ENCODE peak calls at places on chromosomes 4 and X, in four cellular contexts. G is AG04449; Q is progenitor cell of endocrine pancreas; Z is stimulated activated CD8-positive, alpha-beta memory T cell treated with anti-CD3 and anti-CD28 coated beads, Interleukin-7, amount 100 ng/mL, for 1 hour. F is an unnamed sample.

GRCh38 chr4:93994175-93994994 is 165.8 kb downstream of the ATOH1 start:
- DNase-seq in G (no peak), Z (no peak), Q (no peak), F (no peak)

GRCh38 chrX:11770320-11770719 is 12.3 kb downstream of the MSL3 start:
- DNase-seq in Q (no peak), G (no peak), Z (no peak), F (no peak)

GRCh38 chr4:13476915-13477314 is 7.2 kb downstream of the RAB28 start:
- DNase-seq in Z (no peak), G (peak), Q (no peak), F (no peak)

GRCh38 chr4:18847276-18847890 is 825.8 kb upstream of the LCORL start:
- DNase-seq in Q (no peak), Z (no peak), G (no peak), F (no peak)

GRCh38 chrX:97672138-97672537 is 788.4 kb downstream of the RPA4 start:
- DNase-seq in Z (no peak), Q (no peak), G (no peak), F (no peak)

GRCh38 chrX:48974033-48974432 is 2.4 kb upstream of the KCND1 start:
- DNase-seq in Z (no peak), Q (no peak), G (no peak), F (no peak)

GRCh38 chrX:140664939-140665338 is 44.6 kb upstream of the LINC00632 start:
- DNase-seq in Q (no peak), Z (no peak), G (no peak), F (no peak)

GRCh38 chr4:58940167-58940566 is 1830.0 kb upstream of the IGFBP7 start:
- DNase-seq in Q (no peak), G (no peak), Z (no peak), F (no peak)

GRCh38 chr4:66252291-66252690 is 582.0 kb upstream of the EPHA5 start:
- DNase-seq in G (no peak), Q (no peak), Z (no peak), F (no peak)

GRCh38 chr4:5474756-5475155 is 233.6 kb downstream of the EVC2 start:
- DNase-seq in G (peak), Q (no peak), Z (no peak), F (no peak)

GRCh38 chr4:78336093-78336943 is 215.3 kb upstream of the ANXA3 start:
- DNase-seq in Z (no peak), Q (no peak), G (no peak), F (no peak)

GRCh38 chr4:68342139-68342538 is 7.8 kb downstream of the YTHDC1 start:
- DNase-seq in Q (no peak), G (no peak), Z (no peak), F (no peak)

GRCh38 chr4:8909548-8909947 is 37.9 kb upstream of the HMX1 start:
- DNase-seq in Q (no peak), Z (no peak), G (no peak), F (no peak)

GRCh38 chrX:136684120-136684519 is 36.2 kb downstream of the CD40LG start:
- DNase-seq in Z (no peak), Q (no peak), G (no peak), F (no peak)

GRCh38 chrX:112646651-112647050 is 33.1 kb downstream of the LHFPL1 start:
- DNase-seq in Q (no peak), Z (no peak), G (no peak), F (no peak)

GRCh38 chr4:78477276-78477675 is 74.3 kb upstream of the ANXA3 start:
- DNase-seq in Z (no peak), Q (no peak), G (peak), F (no peak)

GRCh38 chr4:23278845-23279244 is 586.1 kb downstream of the GBA3 start:
- DNase-seq in Z (no peak), G (no peak), Q (no peak), F (no peak)

GRCh38 chr4:99219072-99219471 is at the start of gene ADH6:
- DNase-seq in Z (no peak), Q (no peak), G (no peak), F (no peak)

GRCh38 chrX:68090266-68090665 is 343.0 kb downstream of the OPHN1 start:
- DNase-seq in Q (no peak), Z (no peak), G (no peak), F (no peak)

GRCh38 chr4:152165146-152165545 is 370.7 kb downstream of the FBXW7 start:
- DNase-seq in Q (no peak), Z (no peak), G (no peak), F (no peak)